ENCODE peak calls at places on chromosome 16, in ten cellular contexts. Q, V, J, L, S, P, X, M, G and B are unnamed samples.

GRCh38 chr16:5215911-5216310 is 118.3 kb upstream of the EEF2KMT start:
- DNase-seq in J (no peak), L (no peak), X (no peak), S (no peak), G (no peak), P (no peak), V (no peak), Q (no peak), M (no peak), B (no peak)

GRCh38 chr16:84603115-84603816 is 14.6 kb downstream of the COTL1 start:
- DNase-seq in L (peak; percentile 99), Q (peak; percentile 91), M (peak; percentile 96), X (no peak), S (no peak), V (no peak), G (peak; percentile 81), J (peak; percentile 29), P (peak; percentile 92), B (peak; percentile 90)

GRCh38 chr16:67199808-67200198 is 872 bp downstream of the ELMO3 start:
- DNase-seq in G (peak; percentile 16), V (no peak), X (no peak), J (no peak), L (no peak), P (no peak), M (no peak), S (peak; percentile 81), Q (no peak), B (no peak)

GRCh38 chr16:57000271-57001025 is 11.1 kb downstream of the NLRC5 start:
- DNase-seq in S (no peak), X (peak; percentile 71), J (no peak), V (no peak), G (peak; percentile 44), P (peak; percentile 77), M (peak; percentile 99), L (peak; percentile 96), Q (peak; percentile 76), B (no peak)

GRCh38 chr16:85137323-85138072 is 25.2 kb upstream of the CIBAR2 start:
- DNase-seq in X (no peak), G (peak; percentile 92), J (no peak), L (peak; percentile 91), Q (peak; percentile 93), P (no peak), V (no peak), M (peak; percentile 77), S (no peak), B (peak; percentile 92)

GRCh38 chr16:57694556-57695377 is at the start of gene DRC7:
- DNase-seq in V (no peak), M (peak; percentile 28), L (peak; percentile 50), G (no peak), J (peak; percentile 36), Q (peak; percentile 63), X (no peak), P (no peak), S (peak; percentile 74), B (no peak)

GRCh38 chr16:11681977-11682654 is 13.9 kb downstream of the SNN start:
- DNase-seq in X (no peak), L (no peak), V (no peak), J (no peak), M (no peak), G (peak; percentile 88), S (no peak), Q (no peak), P (no peak), B (no peak)

GRCh38 chr16:67082891-67083290 is 26.9 kb upstream of the PHAF1 start:
- DNase-seq in P (no peak), L (peak; percentile 5), M (peak; percentile 7), J (no peak), X (no peak), S (no peak), G (no peak), V (no peak), Q (no peak), B (no peak)

GRCh38 chr16:5851583-5851982 is 754.0 kb upstream of the EEF2KMT start:
- DNase-seq in P (no peak), Q (no peak), L (no peak), M (no peak), X (no peak), G (no peak), S (no peak), V (no peak), J (no peak), B (no peak)

GRCh38 chr16:11717811-11718210 is 24.8 kb downstream of the TXNDC11 start:
- DNase-seq in M (no peak), Q (no peak), J (no peak), S (no peak), X (no peak), G (no peak), L (no peak), P (no peak), V (no peak), B (no peak)

GRCh38 chr16:80887062-80887461 is 82.7 kb upstream of the CDYL2 start:
- DNase-seq in Q (no peak), G (no peak), S (no peak), P (no peak), L (no peak), V (no peak), M (no peak), X (no peak), J (no peak), B (no peak)

GRCh38 chr16:19680972-19681371 is 37.1 kb downstream of the KNOP1 start:
- DNase-seq in X (no peak), S (peak; percentile 50), V (no peak), Q (no peak), P (no peak), J (peak; percentile 36), M (no peak), G (no peak), L (no peak), B (no peak)

GRCh38 chr16:1548234-1548633 is 14.8 kb downstream of the TMEM204 start:
- DNase-seq in M (no peak), L (peak; percentile 54), X (no peak), Q (no peak), S (no peak), P (no peak), J (no peak), V (no peak), G (no peak), B (no peak)

GRCh38 chr16:6362321-6362720 is 970.3 kb upstream of the RBFOX1 start:
- DNase-seq in J (no peak), X (no peak), P (no peak), M (no peak), Q (no peak), G (no peak), V (no peak), S (no peak), L (no peak), B (no peak)

GRCh38 chr16:46690281-46691178 is 1.1 kb downstream of the ORC6 start:
- DNase-seq in Q (peak; percentile 26), S (no peak), J (no peak), M (peak; percentile 19), V (no peak), G (no peak), X (no peak), L (peak; percentile 39), P (no peak), B (no peak)

GRCh38 chr16:23408242-23409201 is 44.5 kb downstream of the COG7 start:
- DNase-seq in M (peak; percentile 55), V (no peak), L (peak; percentile 66), X (no peak), G (no peak), J (peak; percentile 23), Q (peak; percentile 88), S (no peak), P (peak; percentile 38), B (no peak)

GRCh38 chr16:68086336-68086821 is 1.2 kb downstream of the NFATC3 start:
- DNase-seq in Q (peak; percentile 56), V (no peak), M (no peak), J (no peak), S (no peak), P (no peak), X (no peak), L (peak; percentile 61), G (no peak), B (no peak)

GRCh38 chr16:28120754-28121153 is 57.2 kb upstream of the GSG1L start:
- DNase-seq in L (no peak), S (no peak), V (no peak), Q (no peak), J (no peak), M (no peak), P (no peak), X (no peak), G (no peak), B (no peak)

GRCh38 chr16:52964290-52964689 is 88.4 kb downstream of the CHD9NB start:
- DNase-seq in S (no peak), Q (no peak), M (no peak), X (no peak), J (no peak), P (no peak), G (no peak), V (no peak), L (peak; percentile 5), B (no peak)

GRCh38 chr16:2033057-2033911 is 6.6 kb downstream of the NHERF2 start:
- DNase-seq in L (peak; percentile 76), V (no peak), M (peak; percentile 82), Q (peak; percentile 81), P (peak; percentile 16), G (no peak), X (no peak), S (no peak), J (no peak), B (peak; percentile 91)

GRCh38 chr16:47664653-47665325 is 203.7 kb downstream of the PHKB start:
- DNase-seq in G (no peak), V (no peak), X (no peak), L (no peak), Q (no peak), P (peak; percentile 2), J (no peak), S (no peak), M (no peak), B (no peak)

GRCh38 chr16:68590201-68590994 is 51.3 kb downstream of the ZFP90 start:
- DNase-seq in L (peak; percentile 59), S (peak; percentile 94), M (peak; percentile 32), Q (peak; percentile 83), G (no peak), X (peak; percentile 66), J (peak; percentile 53), P (no peak), V (peak; percentile 38), B (peak; percentile 93)

GRCh38 chr16:76193851-76194620 is 83.2 kb upstream of the CNTNAP4 start:
- DNase-seq in V (no peak), Q (no peak), S (no peak), P (no peak), G (no peak), X (no peak), L (no peak), M (no peak), J (no peak), B (no peak)

GRCh38 chr16:53073053-53073452 is 18.3 kb downstream of the CHD9 start:
- DNase-seq in S (no peak), V (no peak), G (no peak), L (no peak), Q (no peak), M (no peak), X (no peak), P (no peak), J (no peak), B (no peak)

GRCh38 chr16:56428087-56428486 is 2.7 kb upstream of the AMFR start:
- DNase-seq in X (no peak), G (no peak), J (no peak), P (no peak), L (no peak), S (no peak), Q (no peak), V (no peak), M (no peak), B (no peak)